ENCODE peak calls at places on chromosomes 11 and 22, in ten cellular contexts. E is coronary artery, D is HFF-Myc, C is heart left ventricle, H is endothelial cell of umbilical vein, W is lung, U is GM23338, R is lower lobe of right lung, N is sigmoid colon, S is neural progenitor cell. G is an unnamed sample.

GRCh38 chr11:66557733-66558326 is 10.6 kb downstream of the CTSF start:
- DNase-seq in E (peak; percentile 70), D (no peak), C (no peak), H (no peak), W (no peak), U (no peak), R (no peak), N (no peak), S (no peak), G (no peak)

GRCh38 chr11:68447015-68447801 is 13.3 kb upstream of the PPP6R3 start:
- DNase-seq in E (no peak), D (no peak), C (peak; percentile 89), H (peak; percentile 58), W (peak; percentile 82), U (peak; percentile 94), R (peak; percentile 85), N (peak; percentile 90), S (peak; percentile 87), G (no peak)

GRCh38 chr11:84247931-84248330 is 961.8 kb upstream of the CCDC90B start:
- DNase-seq in E (no peak), D (no peak), C (no peak), H (no peak), W (no peak), U (no peak), R (no peak), N (no peak), S (no peak), G (no peak)

GRCh38 chr11:75826463-75827220 is 11.6 kb downstream of the UVRAG start:
- DNase-seq in E (no peak), D (no peak), C (no peak), H (peak; percentile 84), W (no peak), U (peak; percentile 47), R (no peak), N (no peak), S (peak; percentile 25), G (no peak)

GRCh38 chr11:46210133-46210636 is 67.3 kb upstream of the CREB3L1 start:
- DNase-seq in E (no peak), D (peak; percentile 16), C (no peak), H (no peak), W (no peak), U (no peak), R (no peak), N (no peak), S (no peak), G (no peak)

GRCh38 chr11:71535825-71536224 is 2.0 kb upstream of the KRTAP5-8 start:
- DNase-seq in E (no peak), D (no peak), C (no peak), H (no peak), W (no peak), U (no peak), R (no peak), N (no peak), S (no peak), G (no peak)

GRCh38 chr11:60912851-60913550 is 957 bp upstream of the TMEM109 start:
- DNase-seq in E (no peak), D (no peak), C (no peak), H (peak; percentile 22), W (no peak), U (no peak), R (no peak), N (peak; percentile 63), S (peak; percentile 20), G (no peak)

GRCh38 chr11:118074091-118074685 is 2.7 kb upstream of the TMPRSS4 start:
- DNase-seq in E (no peak), D (no peak), C (no peak), H (no peak), W (no peak), U (no peak), R (no peak), N (no peak), S (no peak), G (no peak)

GRCh38 chr11:15705886-15706285 is 591.2 kb downstream of the INSC start:
- DNase-seq in E (no peak), D (no peak), C (no peak), H (no peak), W (no peak), U (no peak), R (no peak), N (no peak), S (no peak), G (no peak)

GRCh38 chr22:39646614-39647210 is 76.2 kb downstream of the CACNA1I start:
- DNase-seq in E (no peak), D (no peak), C (no peak), H (no peak), W (no peak), U (no peak), R (no peak), N (no peak), S (no peak), G (no peak)
- H3K4me3 ChIP-seq in E (no peak overlapping the region), D (no peak overlapping the region), C (no peak overlapping the region), H (no peak overlapping the region), W (no peak overlapping the region), U (no peak overlapping the region), R (no peak overlapping the region), N (no peak overlapping the region), S (no peak overlapping the region), G (no peak overlapping the region)

DNA sequence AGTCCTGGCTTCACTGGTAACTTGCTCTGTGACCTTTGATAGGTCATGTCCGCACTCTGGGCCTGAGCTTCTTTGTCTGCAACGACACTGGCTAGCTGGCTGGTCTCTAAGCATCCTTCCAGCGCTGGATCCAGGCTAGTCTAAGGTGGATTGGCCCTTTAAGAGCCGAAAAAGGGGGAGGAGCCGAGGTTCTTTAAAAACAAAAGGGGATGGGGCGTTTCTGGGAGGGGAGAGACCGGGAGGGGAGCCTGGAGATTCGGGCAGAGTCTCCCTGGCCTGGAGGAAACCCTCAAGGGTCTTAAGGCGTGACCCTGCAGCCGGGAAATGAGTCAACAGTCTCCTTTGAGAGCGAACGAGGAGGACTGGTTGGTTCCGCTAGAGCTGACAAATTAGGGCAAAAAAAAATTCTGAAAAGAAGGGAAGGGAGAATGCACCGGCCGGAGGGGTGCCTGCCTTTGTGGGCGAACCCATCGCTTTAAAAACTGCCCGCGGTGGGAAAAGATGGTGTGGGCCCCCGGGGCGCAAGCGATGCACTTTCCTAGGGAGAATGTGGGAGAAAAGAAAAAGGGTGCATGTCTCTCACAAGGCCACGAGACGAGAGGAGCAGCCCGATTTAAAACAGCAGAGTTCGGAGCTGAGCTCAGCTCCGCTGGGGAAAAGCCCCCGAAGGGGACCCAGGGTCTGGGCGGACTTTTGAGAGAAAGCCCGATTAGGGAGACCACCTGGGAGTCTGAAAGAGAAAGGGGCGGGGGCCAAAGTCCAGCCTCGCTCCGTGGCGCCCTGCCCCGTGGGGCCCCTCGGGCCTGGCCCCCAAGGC is 952 bp downstream of the ZFTA start:
- DNase-seq in E (peak; percentile 88), D (no peak), C (peak; percentile 80), H (peak; percentile 72), W (peak; percentile 69), U (peak; percentile 99), R (peak; percentile 51), N (peak; percentile 85), S (peak; percentile 96), G (peak; percentile 29)
- TF ChIP-seq CTCF in E (no peak), D (no peak), C (no peak), H (no peak), W (no peak), U (peak; percentile 10), R (no peak), N (no peak), S (no peak), G (peak; percentile 1)

GRCh38 chr11:14702760-14703159 is 59.2 kb downstream of the PDE3B start:
- DNase-seq in E (no peak), D (no peak), C (no peak), H (no peak), W (no peak), U (no peak), R (no peak), N (no peak), S (no peak), G (no peak)

GRCh38 chr11:14698771-14699170 is 55.2 kb downstream of the PDE3B start:
- DNase-seq in E (no peak), D (no peak), C (no peak), H (no peak), W (no peak), U (peak; percentile 3), R (no peak), N (no peak), S (no peak), G (no peak)

GRCh38 chr11:14703731-14704130 is 60.1 kb downstream of the PDE3B start:
- DNase-seq in E (no peak), D (no peak), C (no peak), H (no peak), W (no peak), U (peak; percentile 32), R (no peak), N (no peak), S (no peak), G (no peak)

DNA sequence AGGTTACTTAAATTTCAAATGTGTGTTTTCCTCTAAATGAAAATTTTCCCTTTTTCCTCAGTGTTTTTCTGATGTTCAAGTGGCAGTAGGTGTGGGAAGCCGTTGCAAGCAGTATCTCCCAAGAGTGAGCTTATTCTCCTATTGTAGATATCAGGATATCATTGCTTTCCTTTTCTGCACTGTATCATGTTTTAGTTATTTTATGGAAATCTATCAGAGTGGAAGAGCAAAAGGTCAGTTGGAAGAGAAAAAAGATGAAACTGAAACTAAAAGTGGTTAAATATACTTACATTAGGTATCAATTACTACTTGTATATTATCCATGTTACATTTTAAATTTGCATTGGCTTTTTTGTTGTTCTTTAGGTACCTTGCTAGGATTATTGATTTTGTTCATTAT is 57.0 kb downstream of the PDE3B start:
- DNase-seq in E (no peak), D (no peak), C (no peak), H (no peak), W (no peak), U (no peak), R (no peak), N (no peak), S (no peak), G (no peak)
- H3K4me3 ChIP-seq in E (no peak overlapping the region), D (no peak overlapping the region), C (peak overlapping the region; percentile 5), H (no peak overlapping the region), W (no peak overlapping the region), U (no peak overlapping the region), R (no peak overlapping the region), N (peak overlapping the region; percentile 2), S (no peak overlapping the region), G (no peak overlapping the region)

GRCh38 chr11:114400222-114400973 is at the start of the genes C11orf71 and RBM7:
- DNase-seq in E (peak; percentile 99), D (peak; percentile 95), C (peak; percentile 100), H (peak; percentile 99), W (peak; percentile 98), U (peak; percentile 95), R (peak; percentile 99), N (peak; percentile 99), S (peak; percentile 95), G (peak; percentile 96)
- TF ChIP-seq CTCF in E (no peak), D (no peak), C (peak; percentile 12), H (no peak), W (no peak), U (no peak), R (peak; percentile 11), N (no peak), S (no peak), G (peak; percentile 2)

G was measured in BJ.